ENCODE peak calls at places on chromosome 15, in eight cellular contexts. Q, G, Y, N, C, E, L and U are unnamed samples.

GRCh38 chr15:40723919-40724318 is 28.9 kb downstream of the RAD51 start:
- DNase-seq in Q (no peak), G (no peak), Y (no peak), N (no peak), C (no peak), E (no peak), L (no peak), U (no peak)

GRCh38 chr15:45943255-45943654 is 308.4 kb downstream of the SQOR start:
- DNase-seq in Q (peak; percentile 32), G (no peak), Y (peak; percentile 64), N (no peak), C (no peak), E (peak; percentile 32), L (no peak), U (no peak)

GRCh38 chr15:22811640-22812039 is 25.2 kb downstream of the NIPA1 start:
- DNase-seq in Q (peak; percentile 54), G (no peak), Y (peak; percentile 8), N (peak; percentile 64), C (no peak), E (peak; percentile 18), L (peak; percentile 12), U (no peak)

GRCh38 chr15:84810073-84810840 is 6.9 kb upstream of the ALPK3 start:
- DNase-seq in Q (peak; percentile 31), G (peak; percentile 48), Y (no peak), N (no peak), C (peak; percentile 40), E (no peak), L (peak; percentile 62), U (no peak)

GRCh38 chr15:101613130-101614000 is 38.8 kb downstream of the TM2D3 start:
- DNase-seq in Q (no peak), G (peak; percentile 35), Y (peak; percentile 52), N (no peak), C (no peak), E (peak; percentile 80), L (peak; percentile 31), U (no peak)

GRCh38 chr15:38344351-38344750 is 91.7 kb downstream of the SPRED1 start:
- DNase-seq in Q (no peak), G (no peak), Y (no peak), N (no peak), C (no peak), E (no peak), L (no peak), U (no peak)

GRCh38 chr15:66505430-66505811 is 295 bp downstream of the ZWILCH start:
- DNase-seq in Q (peak; percentile 61), G (peak; percentile 63), Y (peak; percentile 56), N (no peak), C (no peak), E (no peak), L (peak; percentile 51), U (no peak)

GRCh38 chr15:69031013-69032001 is 16.8 kb downstream of the NOX5 start:
- DNase-seq in Q (peak; percentile 82), G (peak; percentile 42), Y (peak; percentile 65), N (peak; percentile 86), C (peak; percentile 82), E (peak; percentile 76), L (no peak), U (peak; percentile 6)

GRCh38 chr15:70033529-70034140 is 64.1 kb downstream of the TLE3 start:
- DNase-seq in Q (peak; percentile 21), G (peak; percentile 50), Y (peak; percentile 71), N (no peak), C (no peak), E (no peak), L (peak; percentile 62), U (no peak)

GRCh38 chr15:52179278-52180195 is 11.7 kb downstream of the GNB5 start:
- DNase-seq in Q (peak; percentile 93), G (peak; percentile 79), Y (peak; percentile 91), N (peak; percentile 93), C (peak; percentile 93), E (peak; percentile 90), L (peak; percentile 70), U (peak; percentile 91)
- TF ChIP-seq CTCF in Q (no peak), G (no peak), Y (no peak), N (peak; percentile 23), C (no peak), E (no peak), L (no peak), U (no peak)

GRCh38 chr15:43165801-43166325 is 19.3 kb upstream of the CCNDBP1 start:
- DNase-seq in Q (no peak), G (no peak), Y (peak; percentile 80), N (no peak), C (no peak), E (no peak), L (no peak), U (no peak)

GRCh38 chr15:43169888-43170287 is 15.3 kb upstream of the CCNDBP1 start:
- DNase-seq in Q (no peak), G (no peak), Y (no peak), N (no peak), C (no peak), E (no peak), L (peak; percentile 22), U (no peak)

DNA sequence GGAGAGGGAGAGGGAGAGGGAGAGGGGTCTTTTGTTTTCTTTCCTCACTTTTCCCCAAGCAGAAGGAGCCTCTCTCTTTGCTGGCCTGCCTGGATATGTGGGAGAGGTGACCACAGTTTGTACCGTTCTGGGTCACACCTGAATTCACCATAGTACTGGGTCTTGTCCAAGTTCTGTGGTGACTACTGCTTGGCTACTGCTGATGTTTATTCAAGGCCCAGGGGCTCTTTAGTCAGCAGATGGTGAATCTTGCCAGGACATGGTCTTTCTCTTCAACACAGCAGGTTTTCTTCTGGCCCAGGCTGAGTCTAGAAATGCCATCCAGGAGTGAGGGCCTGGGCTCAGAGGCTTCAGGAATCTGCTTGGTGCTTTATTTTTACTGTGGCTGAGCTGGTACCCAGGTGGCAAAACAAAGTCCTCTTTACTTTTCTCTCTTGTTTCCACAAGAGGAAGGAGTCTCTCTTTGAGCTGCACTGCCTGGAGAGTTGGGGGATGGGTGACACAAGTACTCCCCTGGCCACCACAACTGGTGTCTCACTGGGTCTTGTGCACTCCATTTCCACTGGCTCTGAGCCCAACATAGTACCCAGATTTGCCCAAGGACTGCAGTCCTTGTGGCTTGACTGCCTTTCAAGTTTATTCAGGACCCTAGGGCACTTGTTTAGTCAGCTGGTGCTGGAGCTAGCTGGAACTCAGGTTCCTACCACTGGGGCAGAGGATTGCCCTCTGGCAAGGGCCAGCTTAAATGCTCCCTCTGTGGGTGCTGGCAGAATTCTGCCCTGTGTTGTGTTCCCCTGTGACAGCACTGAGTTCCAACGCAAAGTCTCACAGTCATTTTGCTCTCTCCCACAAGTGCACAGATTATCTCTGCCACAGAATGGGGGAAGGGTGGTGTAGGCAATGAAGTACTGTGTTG is 16.8 kb upstream of the CCNDBP1 start:
- DNase-seq in Q (no peak), G (peak; percentile 66), Y (peak; percentile 94), N (no peak), C (no peak), E (no peak), L (peak; percentile 81), U (no peak)
- TF ChIP-seq CTCF in Q (no peak), G (no peak), Y (no peak), N (no peak), C (no peak), E (no peak), L (no peak), U (no peak)

GRCh38 chr15:33284336-33284735 is 26.4 kb upstream of the RYR3 start:
- DNase-seq in Q (no peak), G (peak; percentile 11), Y (peak; percentile 46), N (no peak), C (no peak), E (no peak), L (no peak), U (no peak)
- TF ChIP-seq CTCF in Q (no peak), G (no peak), Y (no peak), N (no peak), C (no peak), E (no peak), L (no peak), U (no peak)

GRCh38 chr15:96354731-96355560 is 24.4 kb downstream of the NR2F2 start:
- DNase-seq in Q (peak; percentile 31), G (peak; percentile 87), Y (peak; percentile 87), N (no peak), C (no peak), E (peak; percentile 57), L (peak; percentile 90), U (no peak)
- TF ChIP-seq CTCF in Q (peak; percentile 20), G (peak; percentile 57), Y (peak; percentile 67), N (no peak), C (peak; percentile 36), E (no peak), L (peak; percentile 41), U (no peak)